ENCODE peak calls at places on chromosomes 1 and 21, in ten cellular contexts. E, H, B, A, O, G, S, W, I and F are unnamed samples.

GRCh38 chr1:56578963-56579875 is at the start of gene PLPP3:
- DNase-seq in E (no peak), H (no peak), B (peak; percentile 31), A (no peak), O (no peak), G (peak; percentile 56), S (peak; percentile 91), W (peak; percentile 69), I (peak; percentile 78), F (peak; percentile 83)

GRCh38 chr21:28587748-28588147 is 404.9 kb downstream of the LTN1 start:
- DNase-seq in E (no peak), H (no peak), B (no peak), A (no peak), O (no peak), G (no peak), S (peak; percentile 31), W (no peak), I (no peak), F (no peak)

GRCh38 chr1:14137411-14138134 is 437.6 kb downstream of the PRDM2 start:
- DNase-seq in E (no peak), H (no peak), B (no peak), A (no peak), O (no peak), G (no peak), S (no peak), W (no peak), I (no peak), F (no peak)

GRCh38 chr1:13699936-13700520 is at the start of gene PRDM2:
- DNase-seq in E (peak; percentile 68), H (peak; percentile 11), B (peak; percentile 76), A (peak; percentile 37), O (peak; percentile 67), G (peak; percentile 78), S (no peak), W (peak; percentile 7), I (peak; percentile 48), F (no peak)

GRCh38 chr1:47568763-47569162 is 130.9 kb downstream of the FOXD2 start:
- DNase-seq in E (no peak), H (no peak), B (no peak), A (no peak), O (no peak), G (no peak), S (no peak), W (no peak), I (no peak), F (no peak)

GRCh38 chr1:202037706-202038296 is 27.4 kb downstream of the ELF3 start:
- DNase-seq in E (no peak), H (no peak), B (no peak), A (no peak), O (no peak), G (no peak), S (no peak), W (no peak), I (peak; percentile 72), F (no peak)

GRCh38 chr1:212607206-212607923 is 1.2 kb upstream of the ATF3 start:
- DNase-seq in E (peak; percentile 21), H (no peak), B (peak; percentile 45), A (no peak), O (no peak), G (peak; percentile 57), S (no peak), W (no peak), I (peak; percentile 53), F (no peak)

GRCh38 chr1:225228871-225229303 is 199.0 kb downstream of the LBR start:
- DNase-seq in E (no peak), H (no peak), B (no peak), A (no peak), O (no peak), G (no peak), S (no peak), W (no peak), I (peak; percentile 79), F (no peak)

GRCh38 chr1:219507432-219507831 is 105.5 kb downstream of the ZC3H11B start:
- DNase-seq in E (no peak), H (no peak), B (no peak), A (no peak), O (no peak), G (no peak), S (peak; percentile 14), W (no peak), I (no peak), F (no peak)